ENCODE peak calls at places on chromosome 4, in seven cellular contexts. S is transverse colon, C is thyroid gland, Y is A549, M is tibial nerve, I is heart left ventricle, X is ovary. K is an unnamed sample.

GRCh38 chr4:136687118-136687517 is 845.2 kb downstream of the PCDH18 start:
- DNase-seq in S (no peak), C (no peak), Y (peak; percentile 1), M (no peak), I (no peak), X (no peak), K (no peak)

GRCh38 chr4:158079661-158080060 is 93.2 kb downstream of the GASK1B start:
- DNase-seq in S (no peak), C (no peak), Y (no peak), M (no peak), I (peak; percentile 26), X (peak; percentile 36), K (no peak)

GRCh38 chr4:78137538-78137937 is 80.4 kb downstream of the FRAS1 start:
- DNase-seq in S (no peak), C (no peak), Y (no peak), M (no peak), I (no peak), X (no peak), K (no peak)

GRCh38 chr4:15182600-15183222 is 180.4 kb downstream of the CPEB2 start:
- DNase-seq in S (no peak), C (no peak), Y (no peak), M (no peak), I (no peak), X (no peak), K (no peak)

GRCh38 chr4:53116959-53117358 is 248.9 kb downstream of the SCFD2 start:
- DNase-seq in S (no peak), C (no peak), Y (no peak), M (peak; percentile 19), I (no peak), X (no peak), K (no peak)

GRCh38 chr4:10701702-10702460 is 17.3 kb upstream of the CLNK start:
- DNase-seq in S (no peak), C (no peak), Y (no peak), M (no peak), I (no peak), X (no peak), K (no peak)

GRCh38 chr4:14345356-14345775 is 656.9 kb upstream of the CPEB2 start:
- DNase-seq in S (no peak), C (no peak), Y (no peak), M (peak; percentile 13), I (no peak), X (no peak), K (no peak)

GRCh38 chr4:116070283-116070682 is 956.9 kb upstream of the NDST4 start:
- DNase-seq in S (no peak), C (no peak), Y (no peak), M (no peak), I (no peak), X (no peak), K (no peak)

GRCh38 chr4:26692014-26692726 is 108.3 kb downstream of the TBC1D19 start:
- DNase-seq in S (no peak), C (no peak), Y (no peak), M (no peak), I (no peak), X (no peak), K (no peak)

GRCh38 chr4:156475322-156475721 is 496.3 kb downstream of the PDGFC start:
- DNase-seq in S (no peak), C (no peak), Y (peak; percentile 21), M (no peak), I (no peak), X (no peak), K (no peak)

GRCh38 chr4:82431026-82431745 is 796 bp downstream of the ENOPH1 start:
- DNase-seq in S (peak; percentile 64), C (peak; percentile 55), Y (peak; percentile 24), M (no peak), I (peak; percentile 28), X (no peak), K (peak; percentile 52)

GRCh38 chr4:77605210-77605902 is at the start of gene CXCL13:
- DNase-seq in S (no peak), C (no peak), Y (no peak), M (no peak), I (no peak), X (no peak), K (no peak)

GRCh38 chr4:152652102-152652501 is 27.7 kb downstream of the TMEM154 start:
- DNase-seq in S (no peak), C (no peak), Y (no peak), M (no peak), I (no peak), X (no peak), K (no peak)

GRCh38 chr4:168410681-168411080 is 69.6 kb downstream of the DDX60L start:
- DNase-seq in S (no peak), C (no peak), Y (no peak), M (no peak), I (no peak), X (no peak), K (no peak)

GRCh38 chr4:47271296-47271695 is 192.2 kb downstream of the COMMD8 start:
- DNase-seq in S (no peak), C (no peak), Y (no peak), M (no peak), I (no peak), X (no peak), K (no peak)

GRCh38 chr4:47270226-47270888 is 193.1 kb downstream of the COMMD8 start:
- DNase-seq in S (no peak), C (no peak), Y (no peak), M (no peak), I (no peak), X (no peak), K (no peak)

GRCh38 chr4:47278631-47279030 is 184.9 kb downstream of the COMMD8 start:
- DNase-seq in S (no peak), C (no peak), Y (no peak), M (no peak), I (no peak), X (no peak), K (no peak)

DNA sequence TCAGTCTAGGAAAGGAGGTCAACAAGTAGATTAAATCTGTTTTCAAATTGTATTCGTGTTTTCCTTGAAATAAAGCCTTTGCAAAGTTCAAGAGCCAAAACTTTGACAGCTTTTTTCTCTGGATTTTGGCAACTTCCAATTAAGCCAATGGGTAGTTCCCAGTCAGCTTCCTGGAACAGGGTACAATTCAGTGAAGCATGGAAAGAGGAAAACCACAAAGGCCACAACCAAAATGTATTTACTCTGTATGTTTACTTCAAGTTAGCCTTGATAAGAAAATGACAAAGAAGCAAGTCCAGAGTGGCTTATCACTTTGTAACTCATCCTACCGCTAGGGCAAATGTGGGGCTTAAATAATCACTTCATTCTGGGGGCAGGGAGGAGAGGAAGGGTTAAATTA is 188.6 kb downstream of the COMMD8 start:
- DNase-seq in S (no peak), C (no peak), Y (no peak), M (no peak), I (no peak), X (no peak), K (no peak)
- TF ChIP-seq POLR2A in S (no peak), C (no peak), Y (no peak), M (no peak), I (no peak), X (no peak), K (no peak)

GRCh38 chr4:73608677-73609594 is 11.3 kb downstream of the RASSF6 start:
- DNase-seq in S (no peak), C (peak; percentile 48), Y (peak; percentile 39), M (no peak), I (no peak), X (no peak), K (no peak)
- TF ChIP-seq POLR2A in S (no peak), C (no peak), Y (no peak), M (no peak), I (no peak), X (no peak), K (no peak)

DNA sequence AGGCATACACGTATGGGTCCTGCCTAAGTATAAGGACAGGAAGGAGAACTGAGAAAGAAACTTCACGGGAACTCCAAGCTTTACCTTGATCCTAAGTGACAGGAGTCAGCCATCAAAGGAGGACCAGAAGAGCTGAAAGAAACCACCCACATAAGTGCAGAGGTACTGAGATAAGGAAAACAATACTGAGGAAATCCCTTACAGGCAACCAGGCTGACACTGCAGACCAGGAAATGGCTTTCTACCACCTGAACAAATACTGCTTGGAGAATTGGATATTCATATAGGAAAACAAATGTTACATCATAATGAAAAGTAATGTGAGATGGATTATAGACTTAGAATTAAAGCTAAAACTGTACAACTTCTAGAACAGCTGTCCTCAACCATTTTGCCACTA is 127.0 kb downstream of the IL15 start:
- DNase-seq in S (no peak), C (no peak), Y (no peak), M (no peak), I (no peak), X (no peak), K (no peak)
- TF ChIP-seq POLR2A in S (no peak), C (no peak), Y (no peak), M (no peak), I (no peak), X (no peak), K (no peak)

DNA sequence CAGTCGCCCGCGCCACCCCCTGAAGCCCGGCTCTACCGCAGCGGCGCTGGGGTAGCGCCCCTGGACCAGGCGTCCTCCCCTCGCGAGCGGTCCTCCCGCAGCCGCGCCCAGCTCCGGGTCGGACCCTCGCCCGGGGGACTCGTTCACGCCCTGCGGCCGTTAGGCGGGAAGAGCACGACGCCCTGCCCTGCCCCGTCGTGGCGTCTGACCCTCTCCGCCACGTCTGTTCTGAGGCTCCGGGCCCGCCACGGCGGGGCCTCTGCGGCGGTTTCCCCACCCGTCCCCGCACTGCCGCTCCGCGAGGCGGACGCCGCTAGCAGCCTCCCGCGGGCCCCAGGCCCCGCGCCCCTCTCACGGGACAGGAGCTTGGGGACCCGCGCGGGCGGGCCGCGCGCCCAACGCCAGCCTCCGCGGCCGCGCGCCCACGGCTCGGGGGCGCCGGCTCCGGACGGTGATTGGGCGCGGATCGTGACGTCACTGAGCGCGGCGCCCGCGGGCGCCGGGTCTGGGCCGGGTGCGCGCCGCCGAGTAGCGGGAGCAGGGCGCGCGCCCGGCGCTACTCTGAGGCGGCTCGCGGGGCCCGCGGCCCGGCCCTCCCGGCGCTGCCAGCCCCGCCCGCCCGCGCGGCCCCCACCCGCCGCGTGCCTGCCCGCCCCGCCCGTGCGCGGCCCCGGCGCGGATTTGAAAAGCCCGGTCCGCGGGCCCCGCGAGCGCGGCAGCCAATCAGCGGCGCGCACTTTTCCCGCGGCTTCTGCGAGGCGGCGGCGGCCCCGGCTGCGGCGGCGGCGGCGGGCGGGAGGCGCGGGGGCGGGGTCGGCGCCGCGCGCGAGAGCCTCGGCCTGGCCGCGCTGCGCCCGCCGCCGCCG is at the start of gene NSD2:
- DNase-seq in S (peak; percentile 94), C (peak; percentile 86), Y (peak; percentile 81), M (peak; percentile 76), I (peak; percentile 93), X (peak; percentile 83), K (peak; percentile 27)
- TF ChIP-seq POLR2A in S (peak; percentile 96), C (peak; percentile 52), Y (peak; percentile 42), M (peak; percentile 72), I (peak; percentile 9), X (peak; percentile 63), K (no peak)

GRCh38 chr4:4195354-4195753 is 31.4 kb downstream of the OTOP1 start:
- DNase-seq in S (no peak), C (no peak), Y (no peak), M (no peak), I (no peak), X (no peak), K (no peak)
- TF ChIP-seq POLR2A in S (no peak), C (no peak), Y (no peak), M (no peak), I (no peak), X (no peak), K (no peak)